ENCODE peak calls at places on chromosomes 6 and 20, in nine cellular contexts. T is stomach, B is spleen, N is HepG2, D is prostate gland, A is endothelial cell of umbilical vein, Z is K562, O is GM12878, G is breast epithelium. H is an unnamed sample. For H3K4me1, the result is how much of the 10 kb centered on the place peaks cover.

GRCh38 chr20:7146552-7147219 is 379.2 kb downstream of the BMP2 start:
- DNase-seq in G (no peak), A (no peak), D (no peak), O (no peak), B (no peak), T (no peak), Z (no peak), N (no peak), H (no peak)

GRCh38 chr6:157556671-157557430 is 175.9 kb downstream of the ZDHHC14 start:
- DNase-seq in D (peak), O (no peak), A (no peak), T (peak), B (peak), G (no peak), N (no peak), Z (no peak), H (peak)

GRCh38 chr6:160156842-160157241 is 35.2 kb downstream of the SLC22A1 start:
- DNase-seq in B (no peak), Z (no peak), O (no peak), D (no peak), T (no peak), A (no peak), G (no peak), N (no peak), H (no peak)

GRCh38 chr6:66948106-66948505 is 1241.1 kb upstream of the EYS start:
- DNase-seq in B (no peak), D (no peak), A (no peak), O (no peak), G (no peak), T (no peak), Z (no peak), N (no peak), H (no peak)

GRCh38 chr6:36320475-36320874 is 16.2 kb downstream of the BNIP5 start:
- DNase-seq in D (no peak), G (no peak), O (no peak), B (no peak), N (peak), Z (no peak), A (no peak), T (no peak), H (no peak)

GRCh38 chr6:134630468-134631180 is 312.7 kb upstream of the SGK1 start:
- DNase-seq in O (no peak), N (no peak), G (no peak), B (no peak), T (no peak), D (peak), Z (no peak), A (no peak), H (no peak)

GRCh38 chr20:24134284-24134683 is 145.7 kb upstream of the GGTLC1 start:
- DNase-seq in T (no peak), N (no peak), A (no peak), O (no peak), B (no peak), G (no peak), D (peak), Z (no peak), H (no peak)

GRCh38 chr6:6008114-6008647 is 1.5 kb upstream of the NRN1 start:
- DNase-seq in B (no peak), O (no peak), N (no peak), A (no peak), G (no peak), D (no peak), Z (no peak), T (no peak), H (no peak)

GRCh38 chr20:24987244-24987643 is 5.3 kb downstream of the APMAP start:
- DNase-seq in O (no peak), G (no peak), N (peak), D (no peak), B (no peak), A (no peak), Z (no peak), T (no peak), H (no peak)

GRCh38 chr6:158536891-158537798 is 22.7 kb upstream of the TMEM181 start:
- DNase-seq in N (peak), O (no peak), T (no peak), G (peak), D (no peak), B (no peak), Z (peak), A (no peak), H (no peak)

GRCh38 chr6:33112148-33112547 is 36.4 kb downstream of the HLA-DPB1 start:
- DNase-seq in T (no peak), N (peak), D (no peak), G (no peak), B (no peak), O (peak), Z (peak), A (peak), H (peak)

GRCh38 chr6:32807020-32807580 is 9.7 kb downstream of the HLA-DOB start:
- DNase-seq in T (no peak), O (no peak), A (no peak), B (no peak), D (no peak), N (no peak), G (no peak), Z (no peak), H (no peak)

GRCh38 chr20:57904706-57905105 is 194.9 kb upstream of the PMEPA1 start:
- DNase-seq in D (no peak), A (no peak), T (no peak), O (no peak), B (no peak), G (no peak), Z (no peak), N (no peak), H (no peak)

GRCh38 chr6:90005048-90005827 is 111.0 kb downstream of the GJA10 start:
- DNase-seq in Z (no peak), A (no peak), O (no peak), N (no peak), G (no peak), B (no peak), D (no peak), T (no peak), H (peak)

DNA sequence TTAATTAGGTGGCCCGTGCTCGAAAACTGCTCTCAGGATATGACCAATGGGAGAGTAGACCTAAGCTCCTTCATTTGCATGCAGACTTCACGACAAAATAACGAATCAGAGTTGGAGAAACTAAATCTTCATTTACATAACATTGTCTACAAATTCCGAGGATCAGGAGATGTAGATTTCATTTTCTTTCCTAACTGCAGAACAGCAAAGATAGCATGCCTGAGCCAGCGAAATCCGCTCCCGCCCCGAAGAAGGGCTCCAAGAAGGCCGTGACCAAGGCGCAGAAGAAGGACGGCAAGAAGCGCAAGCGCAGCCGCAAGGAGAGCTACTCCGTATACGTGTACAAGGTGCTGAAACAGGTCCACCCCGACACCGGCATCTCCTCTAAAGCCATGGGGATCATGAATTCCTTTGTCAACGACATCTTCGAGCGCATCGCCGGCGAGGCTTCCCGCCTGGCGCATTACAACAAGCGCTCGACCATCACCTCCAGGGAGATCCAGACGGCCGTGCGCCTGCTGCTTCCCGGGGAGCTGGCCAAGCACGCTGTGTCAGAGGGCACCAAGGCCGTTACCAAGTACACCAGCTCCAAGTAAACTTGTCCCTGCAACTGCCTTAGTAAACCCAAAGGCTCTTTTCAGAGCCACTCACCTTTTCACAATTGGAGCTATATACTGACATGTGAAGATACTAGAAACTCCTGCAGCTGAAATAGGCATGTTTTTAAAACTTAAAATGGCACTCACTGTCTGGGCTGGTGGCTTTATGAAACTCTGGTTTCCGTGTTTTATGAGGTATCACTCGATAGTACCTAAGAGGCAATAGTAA is 96.6 kb downstream of the HFE start:
- DNase-seq in T (peak), O (peak), A (peak), D (peak), B (peak), N (no peak), Z (no peak), G (no peak), H (no peak)
- TF ChIP-seq POLR2A in T (peak), O (peak), A (peak), D (peak), B (peak), N (no peak), Z (no peak), G (peak), H (no peak)

GRCh38 chr6:31187780-31188194 is 17.3 kb upstream of the POU5F1 start:
- DNase-seq in B (no peak), O (no peak), T (no peak), N (no peak), G (no peak), D (peak), Z (no peak), A (no peak), H (no peak)
- TF ChIP-seq POLR2AphosphoS5 in B (no peak), O (no peak), T (peak), N (no peak), G (no peak), D (peak), Z (no peak), A (no peak), H (no peak)

GRCh38 chr6:35038076-35038475 is 103.1 kb downstream of the TCP11 start:
- DNase-seq in D (no peak), T (no peak), A (no peak), Z (no peak), O (no peak), G (no peak), B (no peak), N (no peak), H (no peak)
- H3K4me1 ChIP-seq in D (under half), T (under half), A (under half), Z (under half), O (under half), G (under half), B (half or more), N (under half), H (half or more)

GRCh38 chr20:2840138-2840966 is at the start of the genes PCED1A and VPS16:
- DNase-seq in Z (peak), B (peak), G (peak), D (peak), O (peak), T (peak), N (peak), A (peak), H (peak)
- TF ChIP-seq POLR2A in Z (peak), B (no peak), G (no peak), D (peak), O (peak), T (no peak), N (peak), A (peak), H (no peak)

DNA sequence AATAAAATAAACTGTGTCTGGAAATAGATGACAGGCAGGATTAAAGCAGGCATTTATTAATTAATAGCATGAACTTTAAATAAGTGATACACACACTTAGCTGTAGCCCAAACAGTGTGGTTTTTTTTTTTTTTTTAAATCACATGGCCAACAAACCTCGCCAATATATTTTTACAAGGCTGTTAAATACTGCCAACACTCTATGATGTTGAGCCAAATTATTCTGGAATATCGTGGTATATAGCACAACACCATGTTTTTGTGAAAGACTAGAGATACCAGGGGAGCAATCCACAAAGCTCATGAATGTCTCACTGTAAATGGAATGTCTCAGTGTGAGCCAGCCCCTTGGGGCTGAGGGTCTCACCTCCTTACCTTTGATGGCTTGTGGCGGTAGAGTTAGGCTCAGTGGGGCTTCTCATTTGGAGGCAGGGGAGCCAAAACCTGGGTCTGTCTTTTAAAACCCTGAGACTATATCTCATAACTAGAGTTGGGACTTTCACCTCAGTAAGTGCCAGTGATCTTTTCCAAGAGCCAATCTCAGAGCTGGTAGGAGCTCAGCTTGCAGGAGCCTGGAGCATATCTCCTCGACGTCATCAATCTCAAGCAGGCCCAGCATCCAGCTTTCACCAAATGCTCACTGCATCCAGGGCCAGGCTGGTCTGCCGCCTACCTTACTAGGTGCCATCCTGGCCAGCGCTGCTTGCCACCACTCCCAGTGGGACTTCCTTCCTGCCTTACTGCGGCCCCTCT is 78.5 kb upstream of the FAM184A start:
- DNase-seq in B (no peak), T (no peak), D (no peak), A (no peak), G (no peak), O (no peak), N (no peak), Z (no peak), H (no peak)
- TF ChIP-seq POLR2AphosphoS5 in B (no peak), T (no peak), D (peak), A (no peak), G (no peak), O (no peak), N (no peak), Z (no peak), H (no peak)

GRCh38 chr6:111925296-111925695 is 52.0 kb upstream of the FYN start:
- DNase-seq in O (no peak), T (no peak), B (no peak), G (no peak), D (no peak), A (peak), N (no peak), Z (no peak), H (no peak)

GRCh38 chr6:111926731-111927302 is 53.6 kb upstream of the FYN start:
- DNase-seq in O (no peak), T (no peak), G (no peak), A (no peak), Z (no peak), N (no peak), B (no peak), D (no peak), H (no peak)

GRCh38 chr6:111922454-111923297 is 49.4 kb upstream of the FYN start:
- DNase-seq in O (no peak), T (no peak), G (no peak), N (no peak), B (no peak), D (no peak), Z (no peak), A (no peak), H (no peak)

GRCh38 chr6:111928139-111928538 is 54.9 kb upstream of the FYN start:
- DNase-seq in T (no peak), Z (no peak), B (no peak), O (no peak), A (no peak), G (no peak), D (no peak), N (no peak), H (no peak)
- H3K4me1 ChIP-seq in T (under half), Z (under half), B (under half), O (under half), A (under half), G (under half), D (under half), N (under half), H (under half)

DNA sequence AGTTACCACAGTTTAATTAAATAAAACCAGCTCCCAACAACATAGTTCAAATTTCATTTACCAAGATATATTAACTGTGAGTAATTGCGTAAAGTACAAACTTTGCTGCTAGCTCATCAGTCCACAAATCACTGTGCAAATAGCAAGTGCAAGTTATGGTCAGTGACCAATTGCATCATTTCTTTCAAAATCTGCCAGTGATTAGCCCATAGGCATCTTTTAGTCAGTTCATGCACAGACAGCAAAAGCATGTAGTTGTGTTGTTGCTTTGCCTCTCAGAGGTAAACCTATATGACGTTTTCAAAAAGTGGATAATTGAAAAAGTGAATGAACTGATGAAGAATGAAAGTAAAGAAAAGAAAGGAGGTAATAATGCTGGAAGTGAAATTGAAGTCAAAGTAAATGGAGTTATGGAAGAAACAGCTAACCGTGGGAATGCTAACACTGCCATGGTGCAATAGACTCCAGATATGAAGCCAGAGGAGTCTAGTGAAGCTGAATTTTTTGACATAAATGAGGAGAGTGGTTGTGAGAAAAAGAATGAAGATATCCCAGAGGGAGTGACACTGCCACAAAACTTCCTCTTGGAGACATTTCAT is 36.5 kb downstream of the ENPP1 start:
- DNase-seq in B (no peak), A (no peak), O (no peak), N (peak), G (no peak), T (no peak), Z (no peak), D (no peak), H (no peak)
- TF ChIP-seq POLR2A in B (no peak), A (no peak), O (no peak), N (peak), G (no peak), T (no peak), Z (no peak), D (no peak), H (no peak)

DNA sequence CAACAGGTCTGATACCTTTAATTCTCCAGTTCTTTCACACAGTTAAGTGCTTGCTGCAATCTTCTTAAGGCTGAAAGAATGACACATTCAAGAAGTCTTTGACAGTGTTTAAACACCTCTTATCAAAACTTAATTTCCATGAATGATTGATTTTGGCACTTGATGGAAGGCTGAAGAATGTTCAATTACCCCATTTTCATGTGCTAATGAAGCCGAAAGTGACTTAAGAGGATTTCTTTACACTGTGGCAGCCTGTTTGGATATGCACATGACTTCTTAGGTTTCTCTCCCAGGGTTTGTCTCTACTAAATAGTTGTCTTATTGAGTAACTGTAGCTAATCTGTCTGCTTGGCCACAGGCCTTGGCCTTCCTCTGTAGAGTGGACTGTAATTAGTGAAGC is 81.1 kb upstream of the PRDM1 start:
- DNase-seq in B (no peak), Z (no peak), A (no peak), T (no peak), O (no peak), D (no peak), N (no peak), G (no peak), H (no peak)
- TF ChIP-seq POLR2AphosphoS5 in B (no peak), Z (no peak), A (no peak), T (no peak), O (no peak), D (no peak), N (no peak), G (no peak), H (no peak)

H was measured in esophagus muscularis mucosa.